ENCODE peak calls at places on chromosomes 13 and 19, in six cellular contexts. One of them, this sample, is unnamed.

GRCh38 chr19:50717891-50718254 is 1.7 kb downstream of the SHANK1 start:
- DNase-seq in GM12878: no peak
- DNase-seq in GM12892: no peak
- DNase-seq in H1: peak
- DNase-seq in HepG2: no peak
- DNase-seq in K562: no peak
- DNase-seq in this sample: no peak

GRCh38 chr19:11784356-11784755 is 14.0 kb upstream of the ZNF491 start:
- DNase-seq in GM12878: no peak
- DNase-seq in GM12892: no peak
- DNase-seq in H1: no peak
- DNase-seq in HepG2: no peak
- DNase-seq in K562: no peak
- DNase-seq in this sample: no peak

GRCh38 chr13:105452895-105453294 is 1082.6 kb downstream of the EFNB2 start:
- DNase-seq in GM12878: no peak
- DNase-seq in GM12892: no peak
- DNase-seq in H1: no peak
- DNase-seq in HepG2: no peak
- DNase-seq in K562: no peak
- DNase-seq in this sample: no peak

GRCh38 chr19:41302624-41303351 is 7.2 kb upstream of the CCDC97 start:
- DNase-seq in GM12878: peak
- DNase-seq in GM12892: peak
- DNase-seq in H1: no peak
- DNase-seq in HepG2: no peak
- DNase-seq in K562: no peak
- DNase-seq in this sample: peak

GRCh38 chr19:2294377-2295335 is 12.7 kb upstream of the PEAK3 start:
- DNase-seq in GM12878: no peak
- DNase-seq in GM12892: no peak
- DNase-seq in H1: no peak
- DNase-seq in HepG2: no peak
- DNase-seq in K562: no peak
- DNase-seq in this sample: no peak

GRCh38 chr13:80945328-80945727 is 604.4 kb upstream of the SPRY2 start:
- DNase-seq in GM12878: no peak
- DNase-seq in GM12892: no peak
- DNase-seq in H1: no peak
- DNase-seq in HepG2: peak
- DNase-seq in K562: no peak
- DNase-seq in this sample: no peak

GRCh38 chr19:7977723-7978040 is 27.8 kb downstream of the ELAVL1 start:
- DNase-seq in GM12878: no peak
- DNase-seq in GM12892: no peak
- DNase-seq in H1: no peak
- DNase-seq in HepG2: no peak
- DNase-seq in K562: no peak
- DNase-seq in this sample: no peak

GRCh38 chr19:21322528-21322927 is 6.7 kb downstream of the ZNF708 start:
- DNase-seq in GM12878: no peak
- DNase-seq in GM12892: no peak
- DNase-seq in H1: no peak
- DNase-seq in HepG2: no peak
- DNase-seq in K562: no peak
- DNase-seq in this sample: no peak

GRCh38 chr13:36822786-36823185 is 3.8 kb downstream of the RFXAP start:
- DNase-seq in GM12878: no peak
- DNase-seq in GM12892: no peak
- DNase-seq in H1: no peak
- DNase-seq in HepG2: no peak
- DNase-seq in K562: no peak
- DNase-seq in this sample: no peak

GRCh38 chr13:24053505-24054251 is 106.8 kb upstream of the SPATA13 start:
- DNase-seq in GM12878: peak
- DNase-seq in GM12892: peak
- DNase-seq in H1: peak
- DNase-seq in HepG2: peak
- DNase-seq in K562: peak
- DNase-seq in this sample: peak

GRCh38 chr19:38251564-38252051 is 4.6 kb downstream of the PPP1R14A start:
- DNase-seq in GM12878: no peak
- DNase-seq in GM12892: no peak
- DNase-seq in H1: no peak
- DNase-seq in HepG2: no peak
- DNase-seq in K562: no peak
- DNase-seq in this sample: no peak
- TF ChIP-seq TAF1 in GM12878: no peak
- TF ChIP-seq TAF1 in GM12892: no peak
- TF ChIP-seq TAF1 in H1: no peak
- TF ChIP-seq TAF1 in HepG2: no peak
- TF ChIP-seq TAF1 in K562: no peak
- TF ChIP-seq TAF1 in this sample: no peak

DNA sequence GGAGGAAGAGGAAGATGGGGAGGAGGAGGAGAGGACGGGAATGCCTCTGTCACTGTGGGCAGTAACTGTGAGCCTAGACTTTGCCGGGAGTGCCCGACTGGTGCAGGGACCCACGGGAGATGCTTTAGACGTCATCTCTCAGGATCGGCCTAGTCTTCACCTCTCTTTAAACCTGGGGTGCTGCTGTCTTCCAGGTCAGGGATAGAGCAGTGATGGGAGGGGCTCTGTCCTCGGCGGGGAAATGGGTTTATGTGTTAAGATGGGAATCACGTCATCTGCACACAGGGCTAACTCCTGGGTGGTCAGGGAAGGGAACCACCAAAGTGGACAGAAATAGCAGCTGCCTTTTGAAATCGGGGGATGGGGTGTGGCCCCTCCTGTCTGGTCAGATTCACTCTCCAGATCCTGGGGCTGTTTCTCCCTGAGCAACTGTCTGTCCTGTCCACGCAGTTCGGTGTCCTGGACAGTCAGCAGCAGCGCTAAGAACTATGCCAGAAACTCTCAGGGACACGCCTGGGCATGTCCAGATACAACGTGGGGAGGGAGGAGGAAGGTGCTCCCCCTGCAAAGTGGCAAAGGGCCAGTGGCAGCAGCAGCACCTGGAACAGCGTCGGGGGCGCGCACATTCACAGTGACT is 26.8 kb downstream of the GAS6 start:
- DNase-seq in GM12878: no peak
- DNase-seq in GM12892: no peak
- DNase-seq in H1: no peak
- DNase-seq in HepG2: no peak
- DNase-seq in K562: no peak
- DNase-seq in this sample: no peak
- TF ChIP-seq POLR2A in GM12878: no peak
- TF ChIP-seq POLR2A in GM12892: no peak
- TF ChIP-seq POLR2A in H1: no peak
- TF ChIP-seq POLR2A in HepG2: no peak
- TF ChIP-seq POLR2A in K562: no peak
- TF ChIP-seq POLR2A in this sample: no peak

GRCh38 chr13:95929430-95929829 is 123.8 kb downstream of the UGGT2 start:
- DNase-seq in GM12878: no peak
- DNase-seq in GM12892: no peak
- DNase-seq in H1: no peak
- DNase-seq in HepG2: no peak
- DNase-seq in K562: no peak
- DNase-seq in this sample: no peak

GRCh38 chr13:95921485-95921884 is 131.7 kb downstream of the UGGT2 start:
- DNase-seq in GM12878: no peak
- DNase-seq in GM12892: no peak
- DNase-seq in H1: no peak
- DNase-seq in HepG2: no peak
- DNase-seq in K562: no peak
- DNase-seq in this sample: no peak

GRCh38 chr13:95926231-95926630 is 127.0 kb downstream of the UGGT2 start:
- DNase-seq in GM12878: no peak
- DNase-seq in GM12892: no peak
- DNase-seq in H1: no peak
- DNase-seq in HepG2: no peak
- DNase-seq in K562: no peak
- DNase-seq in this sample: no peak

GRCh38 chr13:95920485-95920884 is 132.7 kb downstream of the UGGT2 start:
- DNase-seq in GM12878: no peak
- DNase-seq in GM12892: no peak
- DNase-seq in H1: no peak
- DNase-seq in HepG2: no peak
- DNase-seq in K562: no peak
- DNase-seq in this sample: no peak

GRCh38 chr13:95924389-95924994 is 128.7 kb downstream of the UGGT2 start:
- DNase-seq in GM12878: no peak
- DNase-seq in GM12892: no peak
- DNase-seq in H1: no peak
- DNase-seq in HepG2: peak
- DNase-seq in K562: no peak
- DNase-seq in this sample: no peak
- TF ChIP-seq TAF1 in GM12878: no peak
- TF ChIP-seq TAF1 in GM12892: no peak
- TF ChIP-seq TAF1 in H1: no peak
- TF ChIP-seq TAF1 in HepG2: no peak
- TF ChIP-seq TAF1 in K562: no peak
- TF ChIP-seq TAF1 in this sample: no peak

GRCh38 chr19:44002566-44003460 is at the start of gene ZNF230:
- DNase-seq in GM12878: peak
- DNase-seq in GM12892: peak
- DNase-seq in H1: peak
- DNase-seq in HepG2: peak
- DNase-seq in K562: peak
- DNase-seq in this sample: peak
- TF ChIP-seq POLR2A in GM12878: peak
- TF ChIP-seq POLR2A in GM12892: peak
- TF ChIP-seq POLR2A in H1: no peak
- TF ChIP-seq POLR2A in HepG2: peak
- TF ChIP-seq POLR2A in K562: peak
- TF ChIP-seq POLR2A in this sample: no peak

DNA sequence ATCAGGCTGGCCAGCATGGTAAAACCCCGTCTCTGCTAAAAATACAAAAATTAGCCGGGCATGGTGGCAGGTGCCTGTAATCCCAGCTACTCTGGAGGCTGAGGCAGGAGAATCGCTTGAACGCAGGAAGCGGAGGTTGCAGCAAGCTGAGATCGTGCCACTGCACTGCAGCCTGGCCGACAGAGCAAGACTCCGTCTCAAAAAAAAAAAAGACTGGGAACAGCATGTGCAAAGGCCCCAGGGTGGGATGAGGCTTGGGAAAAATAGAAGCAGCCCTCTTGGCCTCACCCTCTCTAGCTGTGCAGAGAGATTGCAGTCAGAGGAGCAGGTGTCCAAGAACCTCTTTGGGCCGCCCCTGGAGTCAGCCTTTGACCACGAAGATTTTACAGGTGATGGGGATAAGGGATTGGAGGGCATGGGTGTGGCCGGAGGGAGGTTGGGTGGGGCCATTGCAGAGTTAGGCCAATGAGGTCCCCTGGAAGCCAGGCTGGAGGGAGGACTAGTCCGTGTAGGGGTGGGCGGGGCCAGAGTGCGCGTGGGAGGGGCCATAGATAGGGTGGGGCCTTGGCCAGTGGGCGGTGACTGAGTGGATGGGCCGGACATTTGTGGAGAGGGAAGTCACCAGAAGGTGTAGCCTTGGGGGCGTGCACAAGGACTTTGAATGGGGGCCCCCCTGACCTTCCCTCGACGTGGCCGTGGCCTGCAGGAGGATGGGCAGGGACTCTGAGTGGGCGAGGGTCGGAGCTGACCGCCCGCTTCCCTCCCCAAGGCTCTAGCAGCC is 16.9 kb upstream of the B3GNT3 start:
- DNase-seq in GM12878: no peak
- DNase-seq in GM12892: no peak
- DNase-seq in H1: peak
- DNase-seq in HepG2: peak
- DNase-seq in K562: peak
- DNase-seq in this sample: peak
- TF ChIP-seq TAF1 in GM12878: no peak
- TF ChIP-seq TAF1 in GM12892: no peak
- TF ChIP-seq TAF1 in H1: no peak
- TF ChIP-seq TAF1 in HepG2: no peak
- TF ChIP-seq TAF1 in K562: no peak
- TF ChIP-seq TAF1 in this sample: no peak

GRCh38 chr13:110045202-110045601 is 258.8 kb upstream of the IRS2 start:
- DNase-seq in GM12878: no peak
- DNase-seq in GM12892: no peak
- DNase-seq in H1: no peak
- DNase-seq in HepG2: no peak
- DNase-seq in K562: no peak
- DNase-seq in this sample: no peak
- TF ChIP-seq POLR2A in GM12878: no peak
- TF ChIP-seq POLR2A in GM12892: no peak
- TF ChIP-seq POLR2A in H1: no peak
- TF ChIP-seq POLR2A in HepG2: no peak
- TF ChIP-seq POLR2A in K562: no peak
- TF ChIP-seq POLR2A in this sample: no peak

DNA sequence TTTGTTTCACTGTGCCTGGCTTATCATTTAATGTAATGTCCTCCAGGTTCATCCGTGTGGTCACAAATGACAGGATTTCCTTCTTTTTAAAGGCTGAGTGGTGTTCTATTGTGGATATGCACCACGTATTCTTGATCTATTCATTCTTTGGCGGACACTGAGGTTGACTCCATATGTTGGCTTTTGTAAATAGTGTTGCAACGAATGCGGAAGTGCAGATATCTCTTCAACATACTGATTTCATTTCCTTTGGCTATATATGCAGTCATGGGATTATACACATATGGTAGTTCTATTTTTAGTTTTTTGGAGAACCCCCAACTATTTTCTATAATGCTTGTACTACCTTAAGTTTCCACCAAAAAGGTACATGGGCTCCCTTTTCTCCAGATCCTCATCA is 13.0 kb downstream of the OR7A5 start:
- DNase-seq in GM12878: no peak
- DNase-seq in GM12892: no peak
- DNase-seq in H1: no peak
- DNase-seq in HepG2: no peak
- DNase-seq in K562: no peak
- DNase-seq in this sample: no peak
- TF ChIP-seq TAF1 in GM12878: no peak
- TF ChIP-seq TAF1 in GM12892: no peak
- TF ChIP-seq TAF1 in H1: no peak
- TF ChIP-seq TAF1 in HepG2: no peak
- TF ChIP-seq TAF1 in K562: no peak
- TF ChIP-seq TAF1 in this sample: no peak

This sample was measured in GM12891.